ENCODE peak calls at places on chromosomes 3 and 15, in five cellular contexts. U is MM.1S, Y is GM23338, O is PC-3, K is SK-N-SH. R is an unnamed sample.

GRCh38 chr15:33584797-33585196 is 274.0 kb downstream of the RYR3 start:
- DNase-seq in U (no peak), Y (no peak), O (peak; percentile 69), K (no peak), R (no peak)

GRCh38 chr3:64916937-64917336 is 229.1 kb upstream of the ADAMTS9 start:
- DNase-seq in U (no peak), Y (peak; percentile 75), O (no peak), K (no peak), R (no peak)

GRCh38 chr3:14804835-14805780 is 13.7 kb upstream of the FGD5 start:
- DNase-seq in U (no peak), Y (no peak), O (peak; percentile 31), K (no peak), R (no peak)

GRCh38 chr3:16399473-16399872 is 114.0 kb downstream of the RFTN1 start:
- DNase-seq in U (no peak), Y (peak; percentile 41), O (peak; percentile 50), K (peak; percentile 54), R (no peak)

GRCh38 chr3:173911446-173911845 is 513.9 kb downstream of the NLGN1 start:
- DNase-seq in U (peak; percentile 29), Y (peak; percentile 25), O (no peak), K (no peak), R (no peak)

GRCh38 chr15:72354496-72354895 is 21.3 kb downstream of the HEXA start:
- DNase-seq in U (no peak), Y (no peak), O (no peak), K (no peak), R (no peak)

GRCh38 chr3:28840976-28841376 is 439.9 kb upstream of the RBMS3 start:
- DNase-seq in U (no peak), Y (no peak), O (peak; percentile 12), K (no peak), R (no peak)

GRCh38 chr3:14565791-14566588 is 25.8 kb upstream of the GRIP2 start:
- DNase-seq in U (peak; percentile 16), Y (no peak), O (peak; percentile 50), K (peak; percentile 64), R (no peak)

GRCh38 chr3:61913657-61914056 is 352.3 kb downstream of the PTPRG start:
- DNase-seq in U (no peak), Y (no peak), O (no peak), K (no peak), R (no peak)

GRCh38 chr15:58926823-58927222 is 6.7 kb downstream of the SLTM start:
- DNase-seq in U (no peak), Y (no peak), O (no peak), K (no peak), R (no peak)

GRCh38 chr15:60525640-60526039 is 46.7 kb upstream of the ICE2 start:
- DNase-seq in U (no peak), Y (no peak), O (no peak), K (no peak), R (no peak)

GRCh38 chr3:50303038-50303815 is at the start of gene HYAL1:
- DNase-seq in U (no peak), Y (peak; percentile 89), O (no peak), K (peak; percentile 70), R (peak; percentile 69)

GRCh38 chr3:100590114-100590839 is 19.1 kb upstream of the ADGRG7 start:
- DNase-seq in U (peak; percentile 58), Y (peak; percentile 74), O (peak; percentile 87), K (peak; percentile 68), R (peak; percentile 64)

GRCh38 chr3:122387709-122388108 is 3.7 kb downstream of the FAM162A start:
- DNase-seq in U (no peak), Y (peak; percentile 51), O (no peak), K (no peak), R (no peak)

GRCh38 chr3:32200991-32201758 is 37.3 kb upstream of the CMTM8 start:
- DNase-seq in U (no peak), Y (no peak), O (no peak), K (no peak), R (no peak)

GRCh38 chr3:40765884-40766283 is 241.1 kb downstream of the ZNF621 start:
- DNase-seq in U (no peak), Y (no peak), O (no peak), K (no peak), R (no peak)

GRCh38 chr15:38555686-38556334 is 8.8 kb downstream of the RASGRP1 start:
- DNase-seq in U (no peak), Y (no peak), O (no peak), K (no peak), R (no peak)

GRCh38 chr3:62368705-62369475 is 4.5 kb downstream of the FEZF2 start:
- DNase-seq in U (no peak), Y (peak; percentile 82), O (no peak), K (peak; percentile 56), R (peak; percentile 78)

GRCh38 chr3:87229113-87229512 is 2.0 kb downstream of the CHMP2B start:
- DNase-seq in U (no peak), Y (no peak), O (no peak), K (no peak), R (no peak)

GRCh38 chr3:78765671-78766485 is 1001.9 kb downstream of the ROBO1 start:
- DNase-seq in U (no peak), Y (no peak), O (peak; percentile 50), K (no peak), R (no peak)

GRCh38 chr15:82172506-82172905 is 90.0 kb downstream of the EFL1 start:
- DNase-seq in U (no peak), Y (no peak), O (peak; percentile 69), K (no peak), R (no peak)
- TF ChIP-seq EZH2phosphoT487 in U (no peak), Y (no peak), O (no peak), K (no peak), R (no peak)

GRCh38 chr3:127857270-127857801 is 35.0 kb upstream of the MGLL start:
- DNase-seq in U (no peak), Y (no peak), O (no peak), K (peak; percentile 42), R (no peak)
- TF ChIP-seq CTCF in U (no peak), Y (peak; percentile 22), O (no peak), K (no peak), R (peak; percentile 13)

GRCh38 chr15:80801891-80802680 is 22.9 kb downstream of the CEMIP start:
- DNase-seq in U (no peak), Y (no peak), O (peak; percentile 83), K (no peak), R (no peak)
- H3F3A ChIP-seq in U (no peaks in the 10 kb centered on the region), Y (no peaks in the 10 kb centered on the region), O (peaks cover 9% of the 10 kb centered on the region), K (no peaks in the 10 kb centered on the region), R (no peaks in the 10 kb centered on the region)

DNA sequence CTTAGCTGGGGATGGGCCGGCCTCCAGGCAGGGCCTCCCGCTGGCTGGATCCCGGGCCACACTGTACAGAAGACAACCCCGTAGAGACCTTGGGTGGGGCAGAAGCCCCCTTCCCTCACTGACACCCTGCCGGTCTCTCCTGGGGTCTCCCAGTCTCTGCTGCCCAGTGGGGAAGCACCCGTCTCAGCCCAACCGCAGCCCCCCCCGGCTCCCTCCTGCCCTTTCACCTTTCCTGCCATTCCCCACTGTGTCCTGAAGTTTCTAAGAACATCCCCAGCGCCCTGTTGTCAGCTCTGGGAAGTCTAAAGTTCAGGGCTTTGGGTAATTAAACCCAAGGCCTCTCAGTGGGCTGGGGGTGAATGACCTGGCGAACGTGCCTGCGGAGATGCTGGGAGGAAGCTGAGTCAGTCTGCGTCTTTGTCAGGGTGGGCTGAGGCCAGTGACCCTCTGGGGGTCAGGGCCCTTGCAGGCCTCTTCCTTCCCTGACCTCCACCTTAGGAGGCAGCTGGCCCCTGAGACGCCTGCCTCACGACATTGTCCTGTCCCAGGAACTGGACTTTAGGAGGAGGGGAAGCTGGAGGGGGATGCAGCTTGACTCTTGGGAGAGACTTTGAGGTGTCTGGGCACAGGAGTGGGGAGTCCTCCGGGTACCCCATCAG is 1.4 kb upstream of the SLC51A start:
- DNase-seq in U (no peak), Y (no peak), O (no peak), K (no peak), R (no peak)
- TF ChIP-seq EZH2phosphoT487 in U (no peak), Y (no peak), O (no peak), K (no peak), R (no peak)

GRCh38 chr3:12878026-12878636 is 36.8 kb upstream of the RPL32 start:
- DNase-seq in U (no peak), Y (no peak), O (no peak), K (no peak), R (no peak)
- TF ChIP-seq CTCF in U (no peak), Y (no peak), O (no peak), K (no peak), R (no peak)

DNA sequence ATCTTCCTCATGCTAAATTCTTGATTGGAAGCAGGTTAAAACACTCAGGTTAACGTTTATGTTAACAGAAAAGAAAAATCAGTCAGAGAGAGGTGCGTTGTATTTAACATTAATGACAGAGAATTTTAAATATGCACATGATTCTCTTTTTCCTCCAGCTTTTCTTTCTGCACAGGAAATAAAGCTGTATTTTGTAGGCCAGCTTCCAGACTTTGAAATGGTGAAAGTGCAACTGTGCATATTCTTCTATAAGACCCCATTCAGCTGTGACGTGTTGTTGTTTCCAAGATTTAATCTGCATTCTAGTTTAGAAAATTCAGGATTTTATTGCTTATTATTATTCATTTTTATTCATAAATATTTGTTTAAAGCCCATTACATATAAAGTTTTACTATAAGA is 11.8 kb downstream of the MBNL1 start:
- DNase-seq in U (no peak), Y (no peak), O (no peak), K (no peak), R (no peak)
- H3F3A ChIP-seq in U (peaks cover 60% of the 10 kb centered on the region), Y (no peaks in the 10 kb centered on the region), O (no peaks in the 10 kb centered on the region), K (peaks cover 22% of the 10 kb centered on the region), R (no peaks in the 10 kb centered on the region)